ENCODE peak calls at places on chromosomes 13 and 19, in eight cellular contexts. K is NCI-H2081; D is activated naive CD4-positive, alpha-beta T cell treated with Interleukin-2 at 50 U/mL for 16 hours; I is stomach; P is endothelial cell of umbilical vein; E is brain microvascular endothelial cell; C is T-cell; S is GM10248. Q is an unnamed sample.

GRCh38 chr13:114025432-114026127 is 51.7 kb upstream of the C13orf46 start:
- DNase-seq in P (no peak), C (no peak), K (no peak), D (no peak), E (peak; percentile 61), I (no peak), S (no peak), Q (no peak)

GRCh38 chr13:112896736-112897602 is 72.0 kb upstream of the MCF2L start:
- DNase-seq in I (no peak), K (no peak), E (no peak), P (no peak), S (no peak), C (no peak), D (no peak), Q (no peak)

GRCh38 chr19:37989855-37990254 is 82.8 kb downstream of the SIPA1L3 start:
- DNase-seq in P (no peak), D (no peak), C (no peak), S (no peak), E (no peak), I (no peak), K (no peak), Q (no peak)

GRCh38 chr19:10896851-10897526 is 25.6 kb downstream of the CARM1 start:
- DNase-seq in C (no peak), K (peak; percentile 77), P (no peak), S (no peak), E (no peak), D (no peak), I (no peak), Q (no peak)

GRCh38 chr19:55473613-55474012 is 2.8 kb upstream of the ZNF628 start:
- DNase-seq in D (no peak), C (no peak), I (no peak), S (no peak), K (no peak), E (no peak), P (no peak), Q (no peak)

GRCh38 chr13:110774051-110774450 is 60.6 kb downstream of the ING1 start:
- DNase-seq in D (no peak), K (peak; percentile 6), E (no peak), I (no peak), S (no peak), P (no peak), C (no peak), Q (no peak)

GRCh38 chr19:42132030-42132628 is at the start of gene POU2F2:
- DNase-seq in C (peak; percentile 86), D (peak; percentile 90), S (peak; percentile 88), E (no peak), P (no peak), K (no peak), I (peak; percentile 54), Q (peak; percentile 96)

GRCh38 chr13:70817571-70817970 is 709.3 kb upstream of the KLHL1 start:
- DNase-seq in P (no peak), I (no peak), S (no peak), C (no peak), K (no peak), E (peak; percentile 24), D (no peak), Q (no peak)

GRCh38 chr13:31952641-31953380 is 78.8 kb upstream of the FRY start:
- DNase-seq in C (no peak), D (no peak), P (no peak), I (no peak), S (no peak), K (no peak), E (no peak), Q (no peak)

GRCh38 chr13:98368019-98368418 is 190.9 kb upstream of the RNF113B start:
- DNase-seq in S (no peak), D (no peak), I (no peak), E (no peak), K (no peak), C (no peak), P (no peak), Q (no peak)

GRCh38 chr19:50276370-50277063 is 52.7 kb downstream of the KCNC3 start:
- DNase-seq in D (no peak), K (no peak), P (no peak), E (no peak), S (no peak), C (no peak), I (no peak), Q (no peak)

GRCh38 chr19:55069137-55069858 is 6.3 kb upstream of the RDH13 start:
- DNase-seq in P (no peak), C (no peak), I (peak; percentile 81), K (peak; percentile 23), S (no peak), D (no peak), E (no peak), Q (no peak)

GRCh38 chr19:5806133-5806489 is 1.2 kb downstream of the NRTN start:
- DNase-seq in K (no peak), P (no peak), E (no peak), D (no peak), S (no peak), I (no peak), C (no peak), Q (no peak)

GRCh38 chr19:22882797-22883196 is 50.7 kb downstream of the ZNF723 start:
- DNase-seq in K (peak; percentile 28), S (no peak), D (no peak), E (peak; percentile 5), C (no peak), I (no peak), P (peak; percentile 3), Q (no peak)

GRCh38 chr19:12837225-12837624 is 1.1 kb upstream of the MAST1 start:
- DNase-seq in E (no peak), I (no peak), K (no peak), C (no peak), D (no peak), P (no peak), S (no peak), Q (no peak)

GRCh38 chr19:7888145-7888825 is at the start of gene LRRC8E:
- DNase-seq in K (no peak), S (no peak), C (no peak), P (peak; percentile 33), E (peak; percentile 64), I (peak; percentile 79), D (peak; percentile 45), Q (peak; percentile 76)